ENCODE peak calls at places on chromosomes 13 and 19, in nine cellular contexts. One of them, this sample, is unnamed.

GRCh38 chr13:94309997-94310842 is 169.3 kb downstream of the DCT start:
- DNase-seq in mucosa of descending colon: no peak
- DNase-seq in cardiac muscle cell: peak; percentile 89
- DNase-seq in lung: no peak
- DNase-seq in right lobe of liver: no peak
- DNase-seq in SK-N-SH: no peak
- DNase-seq in tibial nerve: no peak
- DNase-seq in brain microvascular endothelial cell: peak; percentile 79
- DNase-seq in left ventricle myocardium inferior: no peak
- DNase-seq in this sample: no peak

GRCh38 chr19:31286491-31286890 is 62.7 kb downstream of the TSHZ3 start:
- DNase-seq in mucosa of descending colon: no peak
- DNase-seq in cardiac muscle cell: no peak
- DNase-seq in lung: no peak
- DNase-seq in right lobe of liver: no peak
- DNase-seq in SK-N-SH: no peak
- DNase-seq in tibial nerve: no peak
- DNase-seq in brain microvascular endothelial cell: no peak
- DNase-seq in left ventricle myocardium inferior: no peak
- DNase-seq in this sample: no peak

GRCh38 chr13:35478384-35479222 is 2.1 kb upstream of the MAB21L1 start:
- DNase-seq in mucosa of descending colon: no peak
- DNase-seq in cardiac muscle cell: no peak
- DNase-seq in lung: no peak
- DNase-seq in right lobe of liver: no peak
- DNase-seq in SK-N-SH: peak; percentile 56
- DNase-seq in tibial nerve: no peak
- DNase-seq in brain microvascular endothelial cell: no peak
- DNase-seq in left ventricle myocardium inferior: no peak
- DNase-seq in this sample: no peak

GRCh38 chr13:97976551-97977375 is 23.3 kb downstream of the IPO5 start:
- DNase-seq in mucosa of descending colon: peak; percentile 17
- DNase-seq in cardiac muscle cell: no peak
- DNase-seq in lung: no peak
- DNase-seq in right lobe of liver: peak; percentile 50
- DNase-seq in SK-N-SH: peak; percentile 75
- DNase-seq in tibial nerve: peak; percentile 10
- DNase-seq in brain microvascular endothelial cell: no peak
- DNase-seq in left ventricle myocardium inferior: no peak
- DNase-seq in this sample: no peak

GRCh38 chr19:13600802-13601201 is 94.5 kb upstream of the CACNA1A start:
- DNase-seq in mucosa of descending colon: no peak
- DNase-seq in cardiac muscle cell: no peak
- DNase-seq in lung: no peak
- DNase-seq in right lobe of liver: no peak
- DNase-seq in SK-N-SH: no peak
- DNase-seq in tibial nerve: no peak
- DNase-seq in brain microvascular endothelial cell: no peak
- DNase-seq in left ventricle myocardium inferior: no peak
- DNase-seq in this sample: no peak

GRCh38 chr19:12983561-12984142 is 11.6 kb upstream of the NFIX start:
- DNase-seq in mucosa of descending colon: peak; percentile 90
- DNase-seq in cardiac muscle cell: peak; percentile 87
- DNase-seq in lung: peak; percentile 69
- DNase-seq in right lobe of liver: peak; percentile 84
- DNase-seq in SK-N-SH: peak; percentile 98
- DNase-seq in tibial nerve: peak; percentile 83
- DNase-seq in brain microvascular endothelial cell: peak; percentile 53
- DNase-seq in left ventricle myocardium inferior: peak; percentile 80
- DNase-seq in this sample: peak; percentile 75

GRCh38 chr13:110306960-110307696 is at the start of the genes COL4A1 and COL4A2:
- DNase-seq in mucosa of descending colon: peak; percentile 40
- DNase-seq in cardiac muscle cell: peak; percentile 83
- DNase-seq in lung: peak; percentile 51
- DNase-seq in right lobe of liver: no peak
- DNase-seq in SK-N-SH: peak; percentile 84
- DNase-seq in tibial nerve: peak; percentile 64
- DNase-seq in brain microvascular endothelial cell: peak; percentile 74
- DNase-seq in left ventricle myocardium inferior: peak; percentile 87
- DNase-seq in this sample: no peak

GRCh38 chr19:13621413-13621812 is 115.1 kb upstream of the CACNA1A start:
- DNase-seq in mucosa of descending colon: no peak
- DNase-seq in cardiac muscle cell: peak; percentile 64
- DNase-seq in lung: no peak
- DNase-seq in right lobe of liver: no peak
- DNase-seq in SK-N-SH: no peak
- DNase-seq in tibial nerve: no peak
- DNase-seq in brain microvascular endothelial cell: peak; percentile 96
- DNase-seq in left ventricle myocardium inferior: no peak
- DNase-seq in this sample: no peak

GRCh38 chr13:93029536-93029935 is 197.1 kb upstream of the GPC6 start:
- DNase-seq in mucosa of descending colon: no peak
- DNase-seq in cardiac muscle cell: peak; percentile 15
- DNase-seq in lung: no peak
- DNase-seq in right lobe of liver: no peak
- DNase-seq in SK-N-SH: no peak
- DNase-seq in tibial nerve: no peak
- DNase-seq in brain microvascular endothelial cell: peak; percentile 56
- DNase-seq in left ventricle myocardium inferior: no peak
- DNase-seq in this sample: no peak

GRCh38 chr19:1027020-1027952 is 878 bp downstream of the CNN2 start:
- DNase-seq in mucosa of descending colon: peak; percentile 65
- DNase-seq in cardiac muscle cell: peak; percentile 54
- DNase-seq in lung: peak; percentile 47
- DNase-seq in right lobe of liver: no peak
- DNase-seq in SK-N-SH: no peak
- DNase-seq in tibial nerve: no peak
- DNase-seq in brain microvascular endothelial cell: no peak
- DNase-seq in left ventricle myocardium inferior: peak; percentile 18
- DNase-seq in this sample: no peak

GRCh38 chr19:56084835-56085536 is 36.1 kb downstream of the ZNF787 start:
- DNase-seq in mucosa of descending colon: no peak
- DNase-seq in cardiac muscle cell: no peak
- DNase-seq in lung: no peak
- DNase-seq in right lobe of liver: no peak
- DNase-seq in SK-N-SH: peak; percentile 21
- DNase-seq in tibial nerve: no peak
- DNase-seq in brain microvascular endothelial cell: no peak
- DNase-seq in left ventricle myocardium inferior: no peak
- DNase-seq in this sample: no peak

GRCh38 chr19:49475995-49476880 is 2.2 kb downstream of the FLT3LG start:
- DNase-seq in mucosa of descending colon: no peak
- DNase-seq in cardiac muscle cell: peak; percentile 53
- DNase-seq in lung: no peak
- DNase-seq in right lobe of liver: no peak
- DNase-seq in SK-N-SH: peak; percentile 74
- DNase-seq in tibial nerve: no peak
- DNase-seq in brain microvascular endothelial cell: no peak
- DNase-seq in left ventricle myocardium inferior: no peak
- DNase-seq in this sample: peak; percentile 68
- TF ChIP-seq CTCF in mucosa of descending colon: peak; percentile 26
- TF ChIP-seq CTCF in cardiac muscle cell: peak; percentile 68
- TF ChIP-seq CTCF in lung: peak; percentile 1
- TF ChIP-seq CTCF in right lobe of liver: no peak
- TF ChIP-seq CTCF in SK-N-SH: peak; percentile 43
- TF ChIP-seq CTCF in tibial nerve: peak; percentile 44
- TF ChIP-seq CTCF in brain microvascular endothelial cell: peak; percentile 83
- TF ChIP-seq CTCF in left ventricle myocardium inferior: peak; percentile 55
- TF ChIP-seq CTCF in this sample: peak; percentile 61

GRCh38 chr19:10985502-10985901 is 24.7 kb downstream of the SMARCA4 start:
- DNase-seq in mucosa of descending colon: no peak
- DNase-seq in cardiac muscle cell: no peak
- DNase-seq in lung: no peak
- DNase-seq in right lobe of liver: no peak
- DNase-seq in SK-N-SH: no peak
- DNase-seq in tibial nerve: no peak
- DNase-seq in brain microvascular endothelial cell: no peak
- DNase-seq in left ventricle myocardium inferior: no peak
- DNase-seq in this sample: no peak
- H3K36me3 ChIP-seq in mucosa of descending colon: peaks cover 2% of the 10 kb centered on the region
- H3K36me3 ChIP-seq in cardiac muscle cell: peaks cover 37% of the 10 kb centered on the region
- H3K36me3 ChIP-seq in lung: peaks cover 9% of the 10 kb centered on the region
- H3K36me3 ChIP-seq in right lobe of liver: no peaks in the 10 kb centered on the region
- H3K36me3 ChIP-seq in SK-N-SH: peaks cover 36% of the 10 kb centered on the region
- H3K36me3 ChIP-seq in tibial nerve: peaks cover 31% of the 10 kb centered on the region
- H3K36me3 ChIP-seq in brain microvascular endothelial cell: peaks cover 40% of the 10 kb centered on the region
- H3K36me3 ChIP-seq in left ventricle myocardium inferior: peaks cover 68% of the 10 kb centered on the region
- H3K36me3 ChIP-seq in this sample: peaks cover 33% of the 10 kb centered on the region

GRCh38 chr19:17969096-17969792 is 2.3 kb downstream of the KCNN1 start:
- DNase-seq in mucosa of descending colon: no peak
- DNase-seq in cardiac muscle cell: no peak
- DNase-seq in lung: no peak
- DNase-seq in right lobe of liver: no peak
- DNase-seq in SK-N-SH: no peak
- DNase-seq in tibial nerve: no peak
- DNase-seq in brain microvascular endothelial cell: no peak
- DNase-seq in left ventricle myocardium inferior: no peak
- DNase-seq in this sample: no peak

GRCh38 chr19:17966115-17966455 is 822 bp upstream of the KCNN1 start:
- DNase-seq in mucosa of descending colon: no peak
- DNase-seq in cardiac muscle cell: no peak
- DNase-seq in lung: no peak
- DNase-seq in right lobe of liver: no peak
- DNase-seq in SK-N-SH: no peak
- DNase-seq in tibial nerve: no peak
- DNase-seq in brain microvascular endothelial cell: no peak
- DNase-seq in left ventricle myocardium inferior: no peak
- DNase-seq in this sample: no peak

GRCh38 chr19:17968376-17968775 is 1.5 kb downstream of the KCNN1 start:
- DNase-seq in mucosa of descending colon: no peak
- DNase-seq in cardiac muscle cell: no peak
- DNase-seq in lung: no peak
- DNase-seq in right lobe of liver: no peak
- DNase-seq in SK-N-SH: peak; percentile 39
- DNase-seq in tibial nerve: no peak
- DNase-seq in brain microvascular endothelial cell: no peak
- DNase-seq in left ventricle myocardium inferior: no peak
- DNase-seq in this sample: no peak

GRCh38 chr19:17966497-17967257 is at the start of gene KCNN1:
- DNase-seq in mucosa of descending colon: no peak
- DNase-seq in cardiac muscle cell: no peak
- DNase-seq in lung: no peak
- DNase-seq in right lobe of liver: no peak
- DNase-seq in SK-N-SH: peak; percentile 98
- DNase-seq in tibial nerve: no peak
- DNase-seq in brain microvascular endothelial cell: no peak
- DNase-seq in left ventricle myocardium inferior: no peak
- DNase-seq in this sample: peak; percentile 14

DNA sequence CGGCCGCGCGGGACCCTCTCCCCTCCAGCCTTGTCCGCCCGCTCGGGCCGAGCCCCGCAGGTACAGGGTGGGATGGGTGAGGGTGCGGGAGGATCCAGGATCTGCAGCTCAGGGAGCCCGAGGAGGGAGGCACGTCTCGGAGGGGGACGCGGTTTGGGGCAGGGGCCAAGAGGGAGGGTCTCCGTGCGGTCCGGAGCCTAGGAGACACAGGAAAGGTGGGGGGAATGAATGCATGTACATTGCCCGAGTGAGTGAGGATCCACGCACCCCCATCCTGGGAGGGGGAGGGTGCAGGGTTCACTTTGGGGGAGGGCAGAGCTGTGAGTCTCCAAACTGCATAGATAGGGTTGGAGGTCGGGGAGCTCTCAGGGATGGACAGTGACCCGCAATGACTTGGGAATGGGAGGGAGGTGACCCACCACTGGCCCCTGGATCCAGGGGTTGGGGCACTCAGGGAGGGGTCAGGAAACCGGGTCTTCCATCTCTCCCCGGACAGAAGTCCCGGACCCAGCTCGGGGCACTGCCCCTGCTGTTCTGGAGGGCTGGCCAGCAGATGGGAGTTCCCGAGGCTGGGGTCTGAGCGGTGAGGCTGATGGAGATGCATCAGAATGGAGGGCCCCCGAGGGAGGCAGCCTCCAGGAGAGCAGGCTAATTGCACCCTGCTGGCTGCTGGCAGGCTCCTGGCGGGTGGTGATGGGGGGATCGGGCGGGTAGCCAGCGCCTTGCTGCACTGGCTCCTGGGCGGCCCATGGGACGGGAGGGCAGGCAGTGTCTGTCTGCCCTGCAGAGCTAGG is 548 bp downstream of the KCNN1 start:
- DNase-seq in mucosa of descending colon: no peak
- DNase-seq in cardiac muscle cell: no peak
- DNase-seq in lung: no peak
- DNase-seq in right lobe of liver: no peak
- DNase-seq in SK-N-SH: peak; percentile 90
- DNase-seq in tibial nerve: no peak
- DNase-seq in brain microvascular endothelial cell: no peak
- DNase-seq in left ventricle myocardium inferior: no peak
- DNase-seq in this sample: no peak
- H3K4me3 ChIP-seq in mucosa of descending colon: no peak overlapping the region
- H3K4me3 ChIP-seq in cardiac muscle cell: peak overlapping the region; percentile 26
- H3K4me3 ChIP-seq in lung: no peak overlapping the region
- H3K4me3 ChIP-seq in right lobe of liver: no peak overlapping the region
- H3K4me3 ChIP-seq in SK-N-SH: peak overlapping the region; percentile 68
- H3K4me3 ChIP-seq in tibial nerve: no peak overlapping the region
- H3K4me3 ChIP-seq in brain microvascular endothelial cell: no peak overlapping the region
- H3K4me3 ChIP-seq in left ventricle myocardium inferior: peak overlapping the region; percentile 23
- H3K4me3 ChIP-seq in this sample: no peak overlapping the region

GRCh38 chr13:111329641-111330040 is 9.2 kb downstream of the TEX29 start:
- DNase-seq in mucosa of descending colon: no peak
- DNase-seq in cardiac muscle cell: no peak
- DNase-seq in lung: no peak
- DNase-seq in right lobe of liver: no peak
- DNase-seq in SK-N-SH: no peak
- DNase-seq in tibial nerve: no peak
- DNase-seq in brain microvascular endothelial cell: no peak
- DNase-seq in left ventricle myocardium inferior: no peak
- DNase-seq in this sample: no peak
- TF ChIP-seq CTCF in mucosa of descending colon: no peak
- TF ChIP-seq CTCF in cardiac muscle cell: no peak
- TF ChIP-seq CTCF in lung: no peak
- TF ChIP-seq CTCF in right lobe of liver: no peak
- TF ChIP-seq CTCF in SK-N-SH: no peak
- TF ChIP-seq CTCF in tibial nerve: no peak
- TF ChIP-seq CTCF in brain microvascular endothelial cell: no peak
- TF ChIP-seq CTCF in left ventricle myocardium inferior: no peak
- TF ChIP-seq CTCF in this sample: no peak

This sample was measured in CD8-positive, alpha-beta T cell.